ENCODE peak calls at places on chromosomes 1 and 21, in five cellular contexts. One of them, this sample, is unnamed.
A peak's percentile ranks its signal among the peaks of the same experiment; 100 is the strongest.

GRCh38 chr1:201254625-201255469 is 28.5 kb upstream of the PKP1 start:
- DNase-seq in K562: peak; percentile 96
- DNase-seq in A549: peak; percentile 47
- DNase-seq in GM12878: no peak
- DNase-seq in HepG2: peak; percentile 15
- DNase-seq in this sample: peak; percentile 71

GRCh38 chr1:9691726-9692125 is 40.2 kb downstream of the PIK3CD start:
- DNase-seq in K562: no peak
- DNase-seq in HepG2: no peak
- DNase-seq in GM12878: no peak
- DNase-seq in A549: no peak
- DNase-seq in this sample: no peak

GRCh38 chr1:25232866-25233784 is 823 bp upstream of the SYF2 start:
- DNase-seq in A549: peak; percentile 90
- DNase-seq in HepG2: peak; percentile 91
- DNase-seq in GM12878: peak; percentile 72
- DNase-seq in K562: peak; percentile 99
- DNase-seq in this sample: peak; percentile 91

GRCh38 chr1:39406533-39407478 is 84.6 kb upstream of the BMP8A start:
- DNase-seq in K562: no peak
- DNase-seq in HepG2: peak; percentile 21
- DNase-seq in GM12878: no peak
- DNase-seq in A549: no peak
- DNase-seq in this sample: no peak

GRCh38 chr1:58041621-58042020 is 504.9 kb downstream of the OMA1 start:
- DNase-seq in GM12878: no peak
- DNase-seq in HepG2: no peak
- DNase-seq in K562: no peak
- DNase-seq in A549: no peak
- DNase-seq in this sample: peak; percentile 10

GRCh38 chr1:19710825-19711611 is 46.3 kb downstream of the HTR6 start:
- DNase-seq in A549: no peak
- DNase-seq in K562: no peak
- DNase-seq in HepG2: no peak
- DNase-seq in GM12878: peak; percentile 93
- DNase-seq in this sample: no peak

GRCh38 chr1:31135973-31136600 is 70.6 kb upstream of the PUM1 start:
- DNase-seq in HepG2: no peak
- DNase-seq in A549: no peak
- DNase-seq in K562: no peak
- DNase-seq in GM12878: no peak
- DNase-seq in this sample: no peak

GRCh38 chr1:55194851-55195250 is 20.3 kb downstream of the USP24 start:
- DNase-seq in GM12878: no peak
- DNase-seq in HepG2: no peak
- DNase-seq in K562: no peak
- DNase-seq in A549: no peak
- DNase-seq in this sample: no peak

GRCh38 chr1:179369751-179370341 is 4.1 kb downstream of the AXDND1 start:
- DNase-seq in K562: peak; percentile 64
- DNase-seq in HepG2: peak; percentile 53
- DNase-seq in GM12878: peak; percentile 33
- DNase-seq in A549: peak; percentile 70
- DNase-seq in this sample: peak; percentile 85

GRCh38 chr21:36701912-36702621 is 3.2 kb downstream of the SIM2 start:
- DNase-seq in GM12878: no peak
- DNase-seq in K562: no peak
- DNase-seq in A549: no peak
- DNase-seq in HepG2: no peak
- DNase-seq in this sample: peak; percentile 60

GRCh38 chr1:215958836-215959235 is 391.7 kb downstream of the KCTD3 start:
- DNase-seq in HepG2: no peak
- DNase-seq in GM12878: no peak
- DNase-seq in K562: no peak
- DNase-seq in A549: no peak
- DNase-seq in this sample: no peak

GRCh38 chr1:25194576-25195020 is 37.7 kb downstream of the SYF2 start:
- DNase-seq in HepG2: no peak
- DNase-seq in K562: no peak
- DNase-seq in A549: no peak
- DNase-seq in GM12878: no peak
- DNase-seq in this sample: no peak

GRCh38 chr1:241934181-241934815 is 23.3 kb upstream of the BECN2 start:
- DNase-seq in GM12878: no peak
- DNase-seq in A549: no peak
- DNase-seq in K562: peak; percentile 11
- DNase-seq in HepG2: peak; percentile 48
- DNase-seq in this sample: peak; percentile 80

GRCh38 chr21:44613386-44614155 is 1.7 kb downstream of the KRTAP10-8 start:
- DNase-seq in HepG2: no peak
- DNase-seq in GM12878: no peak
- DNase-seq in K562: no peak
- DNase-seq in A549: no peak
- DNase-seq in this sample: no peak

GRCh38 chr1:15410223-15410883 is 665 bp downstream of the EFHD2 start:
- DNase-seq in GM12878: no peak
- DNase-seq in HepG2: no peak
- DNase-seq in A549: no peak
- DNase-seq in K562: peak; percentile 64
- DNase-seq in this sample: no peak

GRCh38 chr1:181430015-181430657 is 53.2 kb upstream of the CACNA1E start:
- DNase-seq in K562: no peak
- DNase-seq in GM12878: peak; percentile 79
- DNase-seq in HepG2: no peak
- DNase-seq in A549: no peak
- DNase-seq in this sample: no peak

GRCh38 chr1:246769306-246769705 is 45.1 kb downstream of the SCCPDH start:
- DNase-seq in K562: no peak
- DNase-seq in A549: no peak
- DNase-seq in HepG2: no peak
- DNase-seq in GM12878: no peak
- DNase-seq in this sample: no peak

GRCh38 chr1:18636762-18637552 is 6.3 kb downstream of the PAX7 start:
- DNase-seq in GM12878: no peak
- DNase-seq in K562: no peak
- DNase-seq in HepG2: no peak
- DNase-seq in A549: no peak
- DNase-seq in this sample: peak; percentile 70

GRCh38 chr1:19036049-19036546 is 79.6 kb upstream of the IFFO2 start:
- DNase-seq in K562: no peak
- DNase-seq in HepG2: no peak
- DNase-seq in GM12878: no peak
- DNase-seq in A549: no peak
- DNase-seq in this sample: no peak

GRCh38 chr1:163171826-163172225 is 30.9 kb downstream of the RGS5 start:
- DNase-seq in K562: no peak
- DNase-seq in HepG2: no peak
- DNase-seq in GM12878: no peak
- DNase-seq in A549: no peak
- DNase-seq in this sample: no peak

GRCh38 chr1:107474877-107475612 is 334.2 kb downstream of the NTNG1 start:
- DNase-seq in K562: no peak
- DNase-seq in HepG2: no peak
- DNase-seq in A549: no peak
- DNase-seq in GM12878: no peak
- DNase-seq in this sample: no peak

GRCh38 chr1:187264995-187265602 is 436.4 kb downstream of the PLA2G4A start:
- DNase-seq in HepG2: peak; percentile 28
- DNase-seq in K562: no peak
- DNase-seq in A549: peak; percentile 61
- DNase-seq in GM12878: no peak
- DNase-seq in this sample: peak; percentile 77

GRCh38 chr1:59903136-59903754 is 23.3 kb downstream of the CYP2J2 start:
- DNase-seq in A549: peak; percentile 22
- DNase-seq in HepG2: peak; percentile 32
- DNase-seq in K562: no peak
- DNase-seq in GM12878: no peak
- DNase-seq in this sample: peak; percentile 75

GRCh38 chr1:107626075-107626796 is 338.7 kb downstream of the VAV3 start:
- DNase-seq in K562: no peak
- DNase-seq in GM12878: peak; percentile 8
- DNase-seq in A549: no peak
- DNase-seq in HepG2: no peak
- DNase-seq in this sample: no peak

GRCh38 chr1:214549604-214550338 is 1.6 kb downstream of the PTPN14 start:
- DNase-seq in GM12878: no peak
- DNase-seq in HepG2: no peak
- DNase-seq in K562: no peak
- DNase-seq in A549: peak; percentile 39
- DNase-seq in this sample: peak; percentile 60

GRCh38 chr1:240151126-240151735 is 59.5 kb downstream of the FMN2 start:
- DNase-seq in A549: no peak
- DNase-seq in GM12878: no peak
- DNase-seq in HepG2: no peak
- DNase-seq in K562: no peak
- DNase-seq in this sample: no peak

GRCh38 chr1:48442864-48443619 is 29.0 kb downstream of the SPATA6 start:
- DNase-seq in HepG2: no peak
- DNase-seq in A549: no peak
- DNase-seq in K562: no peak
- DNase-seq in GM12878: no peak
- DNase-seq in this sample: peak; percentile 4

GRCh38 chr1:242081446-242081845 is 82.5 kb upstream of the MAP1LC3C start:
- DNase-seq in GM12878: no peak
- DNase-seq in HepG2: no peak
- DNase-seq in K562: no peak
- DNase-seq in A549: no peak
- DNase-seq in this sample: no peak

GRCh38 chr1:220815409-220815808 is 28.7 kb downstream of the MTARC1 start:
- DNase-seq in K562: no peak
- DNase-seq in A549: no peak
- DNase-seq in HepG2: no peak
- DNase-seq in GM12878: no peak
- DNase-seq in this sample: no peak

GRCh38 chr1:17018849-17019248 is 7.1 kb upstream of the ATP13A2 start:
- DNase-seq in HepG2: no peak
- DNase-seq in K562: no peak
- DNase-seq in GM12878: no peak
- DNase-seq in A549: no peak
- DNase-seq in this sample: no peak
- TF ChIP-seq JUNB in HepG2: no peak
- TF ChIP-seq JUNB in K562: no peak
- TF ChIP-seq JUNB in GM12878: no peak
- TF ChIP-seq JUNB in A549: no peak
- TF ChIP-seq JUNB in this sample: no peak

DNA sequence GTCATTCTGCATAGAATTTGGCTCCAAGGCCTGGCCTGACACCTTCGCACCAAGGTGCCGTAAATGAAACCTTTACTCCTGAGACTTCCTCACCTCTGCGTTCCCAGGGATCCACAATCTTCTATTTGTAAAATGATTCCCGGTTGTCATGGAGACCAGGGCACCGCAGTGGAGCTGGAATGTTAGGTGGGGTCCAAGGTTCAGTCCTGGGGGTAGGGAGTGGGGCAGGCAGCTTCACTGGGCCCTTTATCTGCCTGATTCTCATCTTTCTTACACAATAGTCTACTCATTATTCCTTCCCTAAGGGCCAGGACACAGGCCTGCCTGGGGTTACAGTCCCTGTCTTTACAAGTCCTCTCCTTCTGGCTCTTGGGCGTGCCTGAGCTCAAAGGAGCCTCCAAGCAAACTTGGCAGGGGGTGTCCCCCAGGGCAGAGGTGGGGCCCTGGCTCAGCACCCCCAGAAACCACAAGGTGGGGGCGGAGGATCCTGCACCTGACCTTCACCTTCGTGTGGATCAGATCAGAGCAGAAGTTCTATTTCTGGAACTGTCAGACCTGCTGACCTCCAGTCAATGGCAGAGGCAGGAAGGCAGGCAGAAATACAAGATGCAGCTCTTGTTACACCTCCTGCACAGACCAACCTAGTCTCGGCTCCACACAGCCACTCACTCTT is 51.1 kb downstream of the RIPK4 start:
- DNase-seq in HepG2: peak; percentile 98
- DNase-seq in K562: no peak
- DNase-seq in A549: peak; percentile 90
- DNase-seq in GM12878: no peak
- DNase-seq in this sample: peak; percentile 51
- TF ChIP-seq JUNB in HepG2: no peak
- TF ChIP-seq JUNB in K562: no peak
- TF ChIP-seq JUNB in A549: no peak
- TF ChIP-seq JUNB in GM12878: no peak
- TF ChIP-seq JUNB in this sample: no peak

GRCh38 chr21:42862123-42862475 is 17.2 kb downstream of the WDR4 start:
- DNase-seq in A549: no peak
- DNase-seq in GM12878: no peak
- DNase-seq in HepG2: no peak
- DNase-seq in K562: no peak
- DNase-seq in this sample: no peak
- TF ChIP-seq JUNB in A549: no peak
- TF ChIP-seq JUNB in GM12878: no peak
- TF ChIP-seq JUNB in HepG2: no peak
- TF ChIP-seq JUNB in K562: no peak
- TF ChIP-seq JUNB in this sample: no peak

GRCh38 chr1:56821462-56821797 is 2.2 kb upstream of the FYB2 start:
- DNase-seq in K562: no peak
- DNase-seq in A549: no peak
- DNase-seq in GM12878: no peak
- DNase-seq in HepG2: peak; percentile 58
- DNase-seq in this sample: no peak
- TF ChIP-seq JUNB in K562: no peak
- TF ChIP-seq JUNB in A549: no peak
- TF ChIP-seq JUNB in GM12878: no peak
- TF ChIP-seq JUNB in HepG2: no peak
- TF ChIP-seq JUNB in this sample: no peak

DNA sequence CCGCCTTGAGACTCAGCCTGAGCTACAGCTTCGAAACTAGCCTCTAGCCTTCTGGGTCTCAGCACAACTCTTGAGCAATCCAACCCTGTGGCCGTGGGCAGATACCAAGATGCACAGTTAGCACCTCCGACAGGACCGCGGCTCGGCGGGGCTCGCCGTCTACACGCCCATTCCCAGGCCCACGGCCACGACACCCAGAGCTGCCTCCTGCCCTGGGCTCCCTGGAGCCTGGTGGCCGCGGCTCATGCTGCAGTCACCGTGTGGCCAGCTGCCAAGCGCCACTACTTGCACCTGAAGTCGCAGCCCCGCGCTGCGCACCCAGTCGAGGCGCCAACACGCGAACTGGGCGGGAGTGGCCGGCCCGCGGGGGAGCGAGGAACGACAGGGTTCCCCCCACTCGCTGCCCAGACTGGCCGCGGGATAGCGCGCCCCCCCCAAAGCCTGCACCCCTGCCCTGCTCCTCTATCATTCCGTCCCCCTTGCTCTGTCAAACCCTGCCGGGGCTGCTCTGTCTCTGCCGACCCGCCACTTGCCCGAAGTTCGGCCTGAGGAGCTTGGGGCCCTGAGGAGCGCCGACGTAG is 729 bp upstream of the CDCA8 start:
- DNase-seq in HepG2: peak; percentile 19
- DNase-seq in GM12878: no peak
- DNase-seq in K562: peak; percentile 68
- DNase-seq in A549: peak; percentile 21
- DNase-seq in this sample: peak; percentile 41
- TF ChIP-seq JUNB in HepG2: no peak
- TF ChIP-seq JUNB in GM12878: no peak
- TF ChIP-seq JUNB in K562: no peak
- TF ChIP-seq JUNB in A549: no peak
- TF ChIP-seq JUNB in this sample: no peak

GRCh38 chr1:1351511-1352427 is 2.6 kb upstream of the DVL1 start:
- DNase-seq in HepG2: no peak
- DNase-seq in A549: no peak
- DNase-seq in GM12878: no peak
- DNase-seq in K562: no peak
- DNase-seq in this sample: peak; percentile 40
- TF ChIP-seq JUNB in HepG2: no peak
- TF ChIP-seq JUNB in A549: no peak
- TF ChIP-seq JUNB in GM12878: no peak
- TF ChIP-seq JUNB in K562: no peak
- TF ChIP-seq JUNB in this sample: no peak

This sample was measured in GM23338.